ENCODE peak calls at places on chromosomes 6 and 20, in seven cellular contexts. One of them, this sample, is unnamed.

GRCh38 chr6:140202964-140203363 is 828.5 kb upstream of the CITED2 start:
- DNase-seq in WTC11: no peak
- DNase-seq in astrocyte: no peak
- DNase-seq in NCI-H1694 treated with DMSO at 0.1 percent for 48 hours: no peak
- DNase-seq in putamen: no peak
- DNase-seq in activated naive CD4-positive, alpha-beta T cell: no peak
- DNase-seq in uterus: no peak
- DNase-seq in this sample: no peak

GRCh38 chr20:19934792-19935491 is 82.2 kb upstream of the NAA20 start:
- DNase-seq in WTC11: no peak
- DNase-seq in astrocyte: no peak
- DNase-seq in NCI-H1694 treated with DMSO at 0.1 percent for 48 hours: no peak
- DNase-seq in putamen: peak; percentile 84
- DNase-seq in activated naive CD4-positive, alpha-beta T cell: no peak
- DNase-seq in uterus: peak; percentile 64
- DNase-seq in this sample: no peak

GRCh38 chr6:12605888-12606345 is 110.7 kb upstream of the PHACTR1 start:
- DNase-seq in WTC11: peak; percentile 48
- DNase-seq in astrocyte: peak; percentile 42
- DNase-seq in NCI-H1694 treated with DMSO at 0.1 percent for 48 hours: peak; percentile 0
- DNase-seq in putamen: peak; percentile 46
- DNase-seq in activated naive CD4-positive, alpha-beta T cell: no peak
- DNase-seq in uterus: peak; percentile 25
- DNase-seq in this sample: peak; percentile 52

GRCh38 chr6:154821638-154822037 is 88.4 kb downstream of the SCAF8 start:
- DNase-seq in WTC11: no peak
- DNase-seq in astrocyte: no peak
- DNase-seq in NCI-H1694 treated with DMSO at 0.1 percent for 48 hours: no peak
- DNase-seq in putamen: no peak
- DNase-seq in activated naive CD4-positive, alpha-beta T cell: no peak
- DNase-seq in uterus: no peak
- DNase-seq in this sample: no peak

GRCh38 chr6:125037826-125038225 is 75.6 kb downstream of the RNF217 start:
- DNase-seq in WTC11: no peak
- DNase-seq in astrocyte: no peak
- DNase-seq in NCI-H1694 treated with DMSO at 0.1 percent for 48 hours: no peak
- DNase-seq in putamen: no peak
- DNase-seq in activated naive CD4-positive, alpha-beta T cell: no peak
- DNase-seq in uterus: no peak
- DNase-seq in this sample: no peak

GRCh38 chr6:137902721-137903120 is 35.7 kb downstream of the TNFAIP3 start:
- DNase-seq in WTC11: no peak
- DNase-seq in astrocyte: no peak
- DNase-seq in NCI-H1694 treated with DMSO at 0.1 percent for 48 hours: no peak
- DNase-seq in putamen: no peak
- DNase-seq in activated naive CD4-positive, alpha-beta T cell: no peak
- DNase-seq in uterus: no peak
- DNase-seq in this sample: no peak

GRCh38 chr6:85250586-85251216 is 199.2 kb upstream of the NT5E start:
- DNase-seq in WTC11: no peak
- DNase-seq in astrocyte: no peak
- DNase-seq in NCI-H1694 treated with DMSO at 0.1 percent for 48 hours: no peak
- DNase-seq in putamen: no peak
- DNase-seq in activated naive CD4-positive, alpha-beta T cell: no peak
- DNase-seq in uterus: no peak
- DNase-seq in this sample: no peak

GRCh38 chr6:68144667-68145066 is 490.4 kb upstream of the ADGRB3 start:
- DNase-seq in WTC11: no peak
- DNase-seq in astrocyte: no peak
- DNase-seq in NCI-H1694 treated with DMSO at 0.1 percent for 48 hours: no peak
- DNase-seq in putamen: no peak
- DNase-seq in activated naive CD4-positive, alpha-beta T cell: no peak
- DNase-seq in uterus: no peak
- DNase-seq in this sample: no peak

GRCh38 chr6:29989211-29989610 is 46.9 kb downstream of the HLA-A start:
- DNase-seq in WTC11: no peak
- DNase-seq in astrocyte: peak; percentile 60
- DNase-seq in NCI-H1694 treated with DMSO at 0.1 percent for 48 hours: no peak
- DNase-seq in putamen: no peak
- DNase-seq in activated naive CD4-positive, alpha-beta T cell: no peak
- DNase-seq in uterus: no peak
- DNase-seq in this sample: no peak

GRCh38 chr6:154521412-154521811 is 10.9 kb upstream of the CNKSR3 start:
- DNase-seq in WTC11: no peak
- DNase-seq in astrocyte: no peak
- DNase-seq in NCI-H1694 treated with DMSO at 0.1 percent for 48 hours: no peak
- DNase-seq in putamen: no peak
- DNase-seq in activated naive CD4-positive, alpha-beta T cell: no peak
- DNase-seq in uterus: no peak
- DNase-seq in this sample: no peak

GRCh38 chr20:37396520-37397075 is 50.7 kb downstream of the SRC start:
- DNase-seq in WTC11: peak; percentile 89
- DNase-seq in astrocyte: no peak
- DNase-seq in NCI-H1694 treated with DMSO at 0.1 percent for 48 hours: peak; percentile 57
- DNase-seq in putamen: no peak
- DNase-seq in activated naive CD4-positive, alpha-beta T cell: no peak
- DNase-seq in uterus: no peak
- DNase-seq in this sample: no peak

GRCh38 chr20:11158589-11158988 is 484.8 kb upstream of the JAG1 start:
- DNase-seq in WTC11: no peak
- DNase-seq in astrocyte: no peak
- DNase-seq in NCI-H1694 treated with DMSO at 0.1 percent for 48 hours: no peak
- DNase-seq in putamen: no peak
- DNase-seq in activated naive CD4-positive, alpha-beta T cell: no peak
- DNase-seq in uterus: no peak
- DNase-seq in this sample: no peak

GRCh38 chr6:8194499-8194898 is 92.2 kb upstream of the EEF1E1 start:
- DNase-seq in WTC11: no peak
- DNase-seq in astrocyte: peak; percentile 22
- DNase-seq in NCI-H1694 treated with DMSO at 0.1 percent for 48 hours: no peak
- DNase-seq in putamen: no peak
- DNase-seq in activated naive CD4-positive, alpha-beta T cell: no peak
- DNase-seq in uterus: no peak
- DNase-seq in this sample: no peak

This sample was measured in COR-L47.